ENCODE peak calls at places on chromosomes 11 and 22, in nine cellular contexts. E is HTR-8/SVneo; R is iris pigment epithelial cell; Z is hippocampal formation; O is CD4-positive, CD25-positive, alpha-beta regulatory T cell; I is activated naive CD4-positive, alpha-beta T cell treated with anti-CD3 and anti-CD28 coated beads, Interleukin-2, amount 50 U/mL, for 16 hours; W is NCI-H1092; F is GM23338; B is T-cell. K is an unnamed sample.
A peak's percentile ranks its signal among the peaks of the same experiment; 100 is the strongest.

GRCh38 chr11:12455938-12456337 is 78.6 kb downstream of the PARVA start:
- DNase-seq in E (no peak), R (peak; percentile 74), Z (no peak), O (no peak), I (no peak), W (no peak), F (no peak), B (no peak), K (no peak)

GRCh38 chr11:110720646-110721283 is 8.5 kb upstream of the ARHGAP20 start:
- DNase-seq in E (no peak), R (peak; percentile 41), Z (no peak), O (no peak), I (no peak), W (no peak), F (no peak), B (no peak), K (no peak)

GRCh38 chr11:120184946-120185677 is 25.7 kb upstream of the OAF start:
- DNase-seq in E (no peak), R (peak; percentile 54), Z (no peak), O (no peak), I (peak; percentile 1), W (no peak), F (no peak), B (peak; percentile 4), K (peak; percentile 51)

GRCh38 chr11:76592025-76592914 is 78.3 kb downstream of the LRRC32 start:
- DNase-seq in E (no peak), R (no peak), Z (no peak), O (no peak), I (no peak), W (no peak), F (no peak), B (no peak), K (no peak)

GRCh38 chr11:67484847-67485311 is 2.1 kb downstream of the AIP start:
- DNase-seq in E (no peak), R (no peak), Z (no peak), O (peak; percentile 52), I (peak; percentile 65), W (no peak), F (no peak), B (no peak), K (no peak)

GRCh38 chr11:36945384-36945783 is 347.3 kb upstream of the RAG2 start:
- DNase-seq in E (no peak), R (peak; percentile 5), Z (no peak), O (no peak), I (no peak), W (no peak), F (no peak), B (no peak), K (no peak)

GRCh38 chr22:19068784-19069271 is 53.4 kb downstream of the DGCR2 start:
- DNase-seq in E (no peak), R (no peak), Z (no peak), O (no peak), I (no peak), W (no peak), F (no peak), B (no peak), K (no peak)

GRCh38 chr11:101864098-101864497 is 50.7 kb upstream of the CEP126 start:
- DNase-seq in E (no peak), R (no peak), Z (no peak), O (no peak), I (no peak), W (no peak), F (no peak), B (no peak), K (no peak)

GRCh38 chr11:3905080-3905953 is 49.9 kb downstream of the STIM1 start:
- DNase-seq in E (peak; percentile 41), R (peak; percentile 90), Z (no peak), O (peak; percentile 15), I (peak; percentile 68), W (no peak), F (peak; percentile 13), B (peak; percentile 56), K (peak; percentile 5)

GRCh38 chr11:44269369-44270351 is 40.3 kb downstream of the ALX4 start:
- DNase-seq in E (peak; percentile 50), R (peak; percentile 74), Z (no peak), O (no peak), I (no peak), W (no peak), F (no peak), B (no peak), K (no peak)

GRCh38 chr22:31829505-31829904 is 75.7 kb downstream of the DEPDC5 start:
- DNase-seq in E (peak; percentile 73), R (peak; percentile 97), Z (no peak), O (no peak), I (peak; percentile 51), W (peak; percentile 31), F (no peak), B (no peak), K (no peak)

GRCh38 chr11:2147391-2147790 is 8.2 kb upstream of the IGF2 start:
- DNase-seq in E (no peak), R (no peak), Z (no peak), O (no peak), I (no peak), W (no peak), F (no peak), B (no peak), K (no peak)

GRCh38 chr11:69089258-69089657 is 40.5 kb downstream of the TPCN2 start:
- DNase-seq in E (no peak), R (peak; percentile 85), Z (no peak), O (no peak), I (no peak), W (no peak), F (no peak), B (no peak), K (no peak)

GRCh38 chr22:38489561-38490133 is 16.5 kb downstream of the DDX17 start:
- DNase-seq in E (no peak), R (no peak), Z (no peak), O (no peak), I (no peak), W (no peak), F (no peak), B (no peak), K (no peak)

GRCh38 chr11:96311120-96311568 is 31.9 kb downstream of the MAML2 start:
- DNase-seq in E (no peak), R (peak; percentile 77), Z (no peak), O (no peak), I (no peak), W (no peak), F (no peak), B (no peak), K (no peak)

GRCh38 chr22:46674367-46674781 is 54.2 kb downstream of the GRAMD4 start:
- DNase-seq in E (no peak), R (no peak), Z (no peak), O (peak; percentile 72), I (peak; percentile 91), W (no peak), F (no peak), B (peak; percentile 77), K (no peak)

GRCh38 chr11:30878400-30878799 is 292.2 kb upstream of the MPPED2 start:
- DNase-seq in E (no peak), R (no peak), Z (no peak), O (no peak), I (no peak), W (no peak), F (no peak), B (no peak), K (no peak)

GRCh38 chr11:16978021-16978370 is 36.2 kb downstream of the PLEKHA7 start:
- DNase-seq in E (no peak), R (no peak), Z (no peak), O (no peak), I (no peak), W (no peak), F (no peak), B (no peak), K (peak; percentile 81)

GRCh38 chr11:9090488-9091043 is 833 bp downstream of the SCUBE2 start:
- DNase-seq in E (no peak), R (no peak), Z (no peak), O (no peak), I (no peak), W (no peak), F (peak; percentile 21), B (no peak), K (peak; percentile 62)

GRCh38 chr11:13288375-13289029 is 10.9 kb downstream of the BMAL1 start:
- DNase-seq in E (no peak), R (peak; percentile 43), Z (no peak), O (no peak), I (no peak), W (no peak), F (no peak), B (no peak), K (no peak)

GRCh38 chr22:23817146-23817545 is 21.7 kb downstream of the DERL3 start:
- DNase-seq in E (no peak), R (no peak), Z (no peak), O (no peak), I (no peak), W (no peak), F (no peak), B (no peak), K (no peak)

GRCh38 chr11:67431346-67432249 is 3.3 kb downstream of the RPS6KB2 start:
- DNase-seq in E (no peak), R (no peak), Z (no peak), O (no peak), I (no peak), W (no peak), F (no peak), B (no peak), K (no peak)

GRCh38 chr11:27626269-27626937 is 73.9 kb downstream of the BDNF start:
- DNase-seq in E (no peak), R (no peak), Z (no peak), O (no peak), I (no peak), W (no peak), F (no peak), B (no peak), K (peak; percentile 9)

GRCh38 chr22:30968015-30968923 is at the start of gene MORC2:
- DNase-seq in E (peak; percentile 36), R (peak; percentile 65), Z (no peak), O (no peak), I (no peak), W (no peak), F (peak; percentile 89), B (no peak), K (peak; percentile 79)

GRCh38 chr22:38072322-38073149 is 11.4 kb downstream of the SLC16A8 start:
- DNase-seq in E (no peak), R (no peak), Z (no peak), O (no peak), I (no peak), W (no peak), F (no peak), B (no peak), K (no peak)

GRCh38 chr11:62508336-62509058 is 38.1 kb downstream of the AHNAK start:
- DNase-seq in E (no peak), R (peak; percentile 31), Z (peak; percentile 79), O (no peak), I (no peak), W (no peak), F (peak; percentile 92), B (no peak), K (peak; percentile 86)

GRCh38 chr11:72676874-72677341 is 2.7 kb upstream of the PDE2A start:
- DNase-seq in E (peak; percentile 79), R (peak; percentile 37), Z (no peak), O (peak; percentile 19), I (peak; percentile 80), W (no peak), F (peak; percentile 94), B (peak; percentile 61), K (peak; percentile 75)

GRCh38 chr22:19783531-19784395 is 23.2 kb downstream of the TBX1 start:
- DNase-seq in E (no peak), R (no peak), Z (no peak), O (no peak), I (peak; percentile 5), W (no peak), F (no peak), B (no peak), K (no peak)

GRCh38 chr11:23063261-23063660 is 203.0 kb upstream of the CCDC179 start:
- DNase-seq in E (no peak), R (no peak), Z (no peak), O (no peak), I (no peak), W (no peak), F (no peak), B (no peak), K (no peak)

GRCh38 chr11:40202569-40202968 is 1256.9 kb downstream of the LRRC4C start:
- DNase-seq in E (no peak), R (no peak), Z (no peak), O (no peak), I (no peak), W (no peak), F (peak; percentile 27), B (no peak), K (peak; percentile 36)

GRCh38 chr22:50569041-50569459 is 6.3 kb upstream of the SYCE3 start:
- DNase-seq in E (no peak), R (no peak), Z (no peak), O (no peak), I (no peak), W (no peak), F (no peak), B (no peak), K (no peak)

K was measured in retina.